ENCODE peak calls at places on chromosomes 6 and 20, in seven cellular contexts. D, Y, F, P, L, W and M are unnamed samples.

GRCh38 chr6:133553652-133554051 is 312.5 kb downstream of the EYA4 start:
- DNase-seq in D (no peak), L (peak; percentile 10), F (peak; percentile 46), W (peak; percentile 54), P (peak; percentile 32), Y (no peak), M (no peak)

GRCh38 chr6:7604506-7604905 is 14.5 kb downstream of the SNRNP48 start:
- DNase-seq in L (no peak), F (no peak), W (no peak), D (no peak), P (no peak), Y (no peak), M (no peak)

GRCh38 chr20:58853466-58853865 is 950 bp downstream of the GNAS start:
- DNase-seq in D (no peak), P (no peak), W (no peak), F (no peak), Y (no peak), L (no peak), M (no peak)

GRCh38 chr6:127207591-127208120 is 59.0 kb upstream of the RNF146 start:
- DNase-seq in F (no peak), D (no peak), L (no peak), P (no peak), W (no peak), Y (no peak), M (no peak)

GRCh38 chr20:40110241-40110910 is 578.7 kb downstream of the MAFB start:
- DNase-seq in Y (no peak), D (no peak), L (no peak), F (no peak), P (no peak), W (no peak), M (no peak)

GRCh38 chr20:47357296-47358051 is 975 bp upstream of the ZMYND8 start:
- DNase-seq in F (peak; percentile 100), L (peak; percentile 94), D (no peak), W (peak; percentile 96), P (peak; percentile 42), Y (peak; percentile 95), M (peak; percentile 91)

GRCh38 chr6:120111001-120111400 is 761.4 kb upstream of the MAN1A1 start:
- DNase-seq in P (no peak), Y (no peak), F (no peak), L (no peak), D (no peak), W (no peak), M (no peak)

GRCh38 chr6:152954443-152954842 is 28.4 kb downstream of the FBXO5 start:
- DNase-seq in Y (no peak), F (no peak), L (no peak), W (no peak), D (no peak), P (no peak), M (no peak)

GRCh38 chr6:44258325-44258863 is 1.1 kb upstream of the SLC35B2 start:
- DNase-seq in P (no peak), D (no peak), Y (no peak), L (no peak), F (no peak), W (no peak), M (no peak)

GRCh38 chr6:110875548-110876169 is 1.1 kb downstream of the AMD1 start:
- DNase-seq in F (no peak), Y (peak; percentile 82), L (peak; percentile 63), D (no peak), W (peak; percentile 53), P (peak; percentile 66), M (peak; percentile 58)

GRCh38 chr20:844473-845225 is 11.1 kb downstream of the FAM110A start:
- DNase-seq in W (peak; percentile 96), P (peak; percentile 99), Y (peak; percentile 95), D (peak; percentile 45), L (peak; percentile 94), F (peak; percentile 58), M (peak; percentile 97)

GRCh38 chr6:7073810-7074525 is 33.8 kb upstream of the RREB1 start:
- DNase-seq in F (no peak), Y (no peak), L (peak; percentile 66), D (peak; percentile 92), W (peak; percentile 46), P (no peak), M (peak; percentile 74)

GRCh38 chr6:27205375-27206278 is 41.9 kb upstream of the PRSS16 start:
- DNase-seq in D (no peak), W (no peak), F (no peak), Y (no peak), L (no peak), P (peak; percentile 25), M (no peak)
- H3K4me3 ChIP-seq in D (no peak overlapping the region), W (no peak overlapping the region), F (no peak overlapping the region), Y (no peak overlapping the region), L (no peak overlapping the region), P (peak overlapping the region; percentile 27), M (peak overlapping the region; percentile 15)

DNA sequence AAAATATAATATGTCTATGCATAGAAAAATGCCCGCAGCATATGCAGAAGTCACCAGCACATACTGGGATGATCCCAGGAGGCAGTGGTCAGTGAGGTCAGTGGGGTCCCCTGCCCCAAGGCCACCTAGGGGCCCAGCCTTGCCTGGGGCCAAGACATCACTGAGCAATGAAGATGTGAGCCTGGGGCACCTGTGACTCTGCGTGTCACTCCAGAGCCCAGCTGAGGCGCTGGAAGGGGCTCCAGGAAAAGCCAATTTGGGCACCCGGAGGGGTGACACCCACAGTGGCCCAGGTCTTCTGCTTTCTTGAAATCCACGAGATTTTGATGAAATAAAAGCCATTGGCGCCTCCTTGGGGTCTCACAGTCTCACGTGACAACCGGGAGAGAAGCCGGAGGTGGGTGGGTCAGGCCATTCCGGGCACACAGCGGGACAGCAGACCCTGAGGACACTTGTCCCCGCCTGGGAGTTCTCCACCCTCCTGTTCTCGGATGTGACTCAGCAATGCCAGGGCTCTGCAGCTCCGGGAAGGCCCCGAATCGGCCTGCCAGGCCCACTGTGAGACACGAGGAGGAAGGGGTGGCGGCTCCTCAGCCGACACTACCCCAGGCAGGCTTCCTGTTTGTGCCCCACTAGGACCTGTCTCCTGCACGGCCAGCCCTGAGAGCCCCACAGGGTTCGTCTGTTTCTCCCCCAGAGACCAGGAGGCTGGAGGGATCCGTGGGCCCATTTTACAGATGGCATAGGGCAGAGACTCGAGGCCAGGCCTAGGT is 24.4 kb upstream of the SLCO4A1 start:
- DNase-seq in W (peak; percentile 46), P (no peak), F (peak; percentile 35), L (peak; percentile 47), Y (peak; percentile 81), D (no peak), M (peak; percentile 91)
- TF ChIP-seq POLR2AphosphoS5 in W (no peak), P (no peak), F (no peak), L (no peak), Y (peak; percentile 27), D (no peak), M (peak; percentile 96)

GRCh38 chr6:10558575-10558974 is 37.4 kb downstream of the GCNT2 start:
- DNase-seq in P (peak; percentile 50), D (no peak), L (peak; percentile 63), W (peak; percentile 74), Y (peak; percentile 71), F (no peak), M (no peak)

GRCh38 chr6:10557886-10558285 is 36.7 kb downstream of the GCNT2 start:
- DNase-seq in F (no peak), Y (no peak), D (no peak), W (no peak), L (no peak), P (no peak), M (no peak)

GRCh38 chr6:10556496-10557391 is 35.6 kb downstream of the GCNT2 start:
- DNase-seq in D (no peak), Y (no peak), F (no peak), L (no peak), P (no peak), W (peak; percentile 40), M (no peak)

GRCh38 chr6:10561566-10562088 is 40.5 kb downstream of the GCNT2 start:
- DNase-seq in D (no peak), P (no peak), W (no peak), Y (no peak), L (no peak), F (no peak), M (no peak)

GRCh38 chr6:10559492-10560150 is 38.5 kb downstream of the GCNT2 start:
- DNase-seq in P (no peak), W (no peak), Y (no peak), D (no peak), L (no peak), F (no peak), M (no peak)
- TF ChIP-seq EP300 in P (no peak), W (no peak), Y (no peak), D (no peak), L (no peak), F (no peak), M (no peak)

GRCh38 chr20:49286689-49287551 is 9.1 kb upstream of the ZNFX1 start:
- DNase-seq in D (no peak), Y (no peak), P (no peak), W (no peak), L (peak; percentile 10), F (peak; percentile 79), M (no peak)
- H3K4me3 ChIP-seq in D (peak overlapping the region; percentile 30), Y (no peak overlapping the region), P (no peak overlapping the region), W (no peak overlapping the region), L (no peak overlapping the region), F (no peak overlapping the region), M (no peak overlapping the region)

GRCh38 chr20:3712279-3712873 is at the start of gene SIGLEC1:
- DNase-seq in P (no peak), W (peak; percentile 34), D (no peak), L (peak; percentile 54), Y (peak; percentile 89), F (no peak), M (peak; percentile 83)

GRCh38 chr20:3720068-3720467 is 7.7 kb upstream of the SIGLEC1 start:
- DNase-seq in Y (no peak), W (no peak), P (no peak), L (no peak), F (no peak), D (no peak), M (no peak)

GRCh38 chr20:3719046-3719445 is 6.6 kb upstream of the SIGLEC1 start:
- DNase-seq in W (no peak), L (no peak), Y (no peak), F (no peak), D (no peak), P (no peak), M (no peak)

GRCh38 chr20:3714092-3714491 is 1.7 kb upstream of the SIGLEC1 start:
- DNase-seq in F (no peak), L (no peak), D (no peak), Y (no peak), P (no peak), W (no peak), M (peak; percentile 50)

GRCh38 chr20:3716195-3716834 is 3.9 kb upstream of the SIGLEC1 start:
- DNase-seq in W (no peak), L (no peak), D (no peak), F (peak; percentile 65), Y (peak; percentile 73), P (peak; percentile 82), M (no peak)
- TF ChIP-seq POLR2AphosphoS5 in W (no peak), L (no peak), D (no peak), F (no peak), Y (no peak), P (no peak), M (no peak)

DNA sequence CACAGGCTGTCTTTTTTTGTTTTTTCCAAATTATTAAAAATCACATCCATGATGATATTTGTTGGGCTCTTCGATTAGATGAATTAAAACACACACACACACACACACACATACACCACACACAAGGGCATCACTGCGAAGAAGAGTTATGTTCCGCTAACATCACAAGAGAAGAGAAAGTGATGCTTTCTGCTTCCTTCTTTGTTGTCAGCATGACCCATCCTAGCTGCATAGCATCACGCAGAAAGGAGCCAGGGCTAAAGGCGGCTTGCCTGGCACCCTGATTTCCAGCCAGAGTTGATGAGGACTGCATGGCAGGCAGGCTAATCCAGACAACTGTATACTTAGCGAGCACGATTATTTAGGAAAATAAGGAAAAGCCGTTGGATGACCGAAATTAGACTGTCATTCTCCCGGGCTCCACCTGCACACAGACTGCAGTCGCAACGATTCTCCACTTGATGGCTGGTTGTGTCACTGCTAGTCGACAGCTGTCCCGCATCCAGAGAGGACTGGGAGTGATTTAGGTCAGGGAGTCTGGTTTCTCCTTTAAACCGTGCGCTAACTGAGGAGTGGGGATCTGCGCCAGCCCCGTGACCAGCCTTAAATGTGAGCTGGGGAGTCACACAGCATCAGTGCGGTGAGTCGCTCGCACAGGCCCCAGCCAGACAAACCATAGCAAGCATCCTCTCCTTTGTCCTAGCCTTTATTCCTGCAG is 70.6 kb upstream of the SOX4 start:
- DNase-seq in L (no peak), Y (no peak), P (peak; percentile 64), W (no peak), D (no peak), F (no peak), M (no peak)
- TF ChIP-seq EP300 in L (no peak), Y (no peak), P (peak; percentile 10), W (no peak), D (no peak), F (no peak), M (no peak)